ENCODE peak calls at places on chromosomes 5 and 9, in five cellular contexts. I is H1, L is neuronal stem cell, H is IMR-90, Q is trophoblast cell. U is an unnamed sample. For H3K36me3, the result is how much of the 10 kb centered on the place peaks cover.

GRCh38 chr5:54619732-54620582 is 102.4 kb downstream of the SNX18 start:
- DNase-seq in I (no peak), L (no peak), H (peak), Q (no peak), U (peak)

GRCh38 chr9:81211741-81212140 is 477.6 kb downstream of the TLE1 start:
- DNase-seq in I (no peak), L (no peak), H (no peak), Q (no peak), U (no peak)

GRCh38 chr5:148458036-148458888 is 74.5 kb downstream of the FBXO38 start:
- DNase-seq in I (no peak), L (no peak), H (no peak), Q (no peak), U (no peak)

GRCh38 chr9:131661954-131662621 is 77.8 kb downstream of the RAPGEF1 start:
- DNase-seq in I (no peak), L (no peak), H (no peak), Q (no peak), U (no peak)

GRCh38 chr5:374631-375335 is 53.3 kb downstream of the AHRR start:
- DNase-seq in I (no peak), L (no peak), H (no peak), Q (no peak), U (no peak)

GRCh38 chr5:58072202-58072791 is 387.6 kb downstream of the PLK2 start:
- DNase-seq in I (no peak), L (peak), H (no peak), Q (peak), U (peak)

GRCh38 chr9:137586854-137587253 is 3.5 kb downstream of the ZMYND19 start:
- DNase-seq in I (no peak), L (no peak), H (no peak), Q (no peak), U (no peak)

GRCh38 chr5:766666-767431 is 17.7 kb downstream of the ZDHHC11B start:
- DNase-seq in I (no peak), L (no peak), H (no peak), Q (no peak), U (no peak)

GRCh38 chr9:113570749-113571711 is 107.5 kb downstream of the RGS3 start:
- DNase-seq in I (no peak), L (no peak), H (peak), Q (peak), U (peak)

GRCh38 chr9:27870404-27870803 is 297.1 kb upstream of the C9orf72 start:
- DNase-seq in I (no peak), L (no peak), H (no peak), Q (peak), U (no peak)

GRCh38 chr5:6713274-6714181 is at the start of gene TENT4A:
- DNase-seq in I (no peak), L (no peak), H (no peak), Q (peak), U (no peak)

GRCh38 chr9:137516144-137516917 is 33.9 kb downstream of the PNPLA7 start:
- DNase-seq in I (no peak), L (no peak), H (no peak), Q (no peak), U (no peak)

GRCh38 chr5:107673106-107673367 is 2.3 kb upstream of the EFNA5 start:
- DNase-seq in I (no peak), L (no peak), H (peak), Q (no peak), U (no peak)

DNA sequence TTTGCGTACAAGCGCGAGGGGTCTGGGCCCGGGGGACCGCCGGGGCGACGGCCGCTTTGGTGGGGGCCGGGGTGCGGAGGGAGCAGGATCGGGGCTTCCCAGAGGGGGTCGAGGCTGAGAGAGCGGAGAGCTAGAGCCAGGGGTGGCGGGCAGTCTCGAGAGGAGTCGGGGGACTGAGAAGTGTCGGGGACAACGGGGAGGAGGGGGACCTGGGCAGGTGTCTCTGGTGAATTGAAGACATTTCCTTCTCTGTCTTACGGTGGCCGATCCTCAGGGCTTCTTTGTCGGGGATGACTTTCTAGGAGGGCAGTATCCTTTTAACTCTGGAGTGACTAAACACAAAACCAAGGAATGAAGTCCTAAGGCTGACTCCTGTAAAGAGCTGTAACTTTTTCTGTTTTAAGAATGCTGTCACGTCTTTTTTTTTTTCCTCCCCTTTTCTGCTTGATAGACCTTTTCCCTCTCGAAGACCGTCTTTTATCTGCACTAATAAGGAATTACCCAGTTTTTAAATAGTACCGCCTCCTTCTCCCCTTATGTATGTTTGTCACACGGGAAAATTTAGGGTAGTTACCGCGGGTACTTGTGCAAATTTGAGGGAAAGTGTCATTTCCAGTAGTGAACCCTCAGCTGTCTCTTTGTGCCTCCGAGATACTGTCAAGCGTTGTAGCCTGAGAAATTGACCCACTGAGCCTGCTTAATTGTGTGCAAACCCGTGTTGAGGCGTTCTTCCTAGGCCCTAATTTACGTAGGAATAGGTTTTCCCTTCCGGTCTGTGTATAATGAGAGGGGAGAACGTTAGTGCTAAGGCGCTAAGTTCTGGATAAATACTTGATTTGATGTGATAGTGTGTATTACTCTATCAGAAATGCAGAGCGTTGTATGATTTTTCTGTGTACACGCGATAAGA is 888 bp downstream of the DENND4C start:
- DNase-seq in I (no peak), L (peak), H (peak), Q (peak), U (peak)
- H3K14ac ChIP-seq in I (no peak), L (peak), H (peak), Q (peak), U (no peak)

GRCh38 chr9:88378317-88378716 is 9.9 kb upstream of the SPIN1 start:
- DNase-seq in I (no peak), L (no peak), H (peak), Q (no peak), U (peak)

GRCh38 chr9:88379352-88379751 is 8.9 kb upstream of the SPIN1 start:
- DNase-seq in I (no peak), L (no peak), H (no peak), Q (no peak), U (no peak)

DNA sequence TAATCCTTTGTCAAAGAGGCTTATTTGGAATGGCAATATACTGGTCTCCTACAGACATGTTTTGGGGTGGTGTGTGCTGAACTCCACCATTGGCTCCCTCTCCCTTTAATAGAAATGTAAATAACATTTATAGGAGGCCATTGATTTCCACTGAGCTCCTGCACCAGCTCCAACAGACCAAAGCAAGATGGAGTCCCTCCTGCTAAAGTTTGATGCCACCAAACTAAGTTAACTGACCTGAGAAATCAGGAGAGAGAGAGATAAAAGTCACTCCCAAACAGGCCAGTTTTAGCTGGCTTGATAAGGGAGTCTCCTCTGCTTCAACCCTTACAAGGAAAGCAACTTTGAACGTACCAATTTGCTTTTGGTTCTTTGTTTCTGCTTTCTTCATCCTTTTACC is 8.1 kb upstream of the SPIN1 start:
- DNase-seq in I (no peak), L (no peak), H (no peak), Q (no peak), U (no peak)
- H2BK5ac ChIP-seq in I (peak), L (no peak), H (no peak), Q (no peak), U (no peak)

DNA sequence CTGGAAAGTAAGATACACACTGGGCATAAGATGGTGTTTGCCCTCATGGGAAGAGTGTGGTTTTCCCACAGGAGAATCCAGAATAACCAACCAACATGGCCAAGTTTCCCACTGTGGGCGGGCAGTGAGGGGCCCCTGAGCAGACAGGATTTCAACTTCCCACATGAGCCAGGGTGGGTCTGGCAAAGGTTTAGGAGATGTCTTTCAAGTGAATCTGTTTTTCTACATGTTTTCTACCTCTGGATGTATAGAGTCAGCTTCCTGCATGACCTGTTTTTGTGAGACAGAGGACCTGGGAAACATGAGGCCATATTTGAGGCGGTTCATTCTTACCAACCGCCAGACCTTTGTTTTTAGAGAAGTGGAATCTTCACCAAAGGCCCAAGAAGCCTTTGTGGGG is 100.5 kb downstream of the TLE4 start:
- DNase-seq in I (no peak), L (no peak), H (no peak), Q (peak), U (no peak)
- H3K36me3 ChIP-seq in I (under half), L (under half), H (under half), Q (under half), U (under half)

GRCh38 chr9:83920942-83921707 is at the start of gene KIF27:
- DNase-seq in I (peak), L (peak), H (peak), Q (peak), U (peak)
- H3K14ac ChIP-seq in I (no peak), L (no peak), H (peak), Q (peak), U (no peak)

DNA sequence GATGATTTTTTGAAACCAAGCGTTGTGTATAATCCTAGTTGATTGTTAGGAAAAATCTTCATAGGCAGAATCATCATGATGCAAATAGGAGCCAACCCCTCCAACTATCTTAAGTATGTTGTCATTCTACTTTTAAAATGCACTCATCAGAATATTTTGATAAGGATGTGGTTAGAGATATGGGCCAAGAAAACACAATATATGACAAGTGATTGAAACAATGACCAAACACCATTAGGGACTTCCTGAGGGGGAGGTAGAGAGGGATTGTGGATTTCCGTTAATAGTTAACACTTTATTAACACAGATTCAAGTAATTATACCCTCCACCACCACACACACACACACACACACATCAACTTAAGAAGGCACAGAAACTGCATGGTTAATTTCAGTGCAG is 143.3 kb downstream of the ARSB start:
- DNase-seq in I (no peak), L (no peak), H (peak), Q (peak), U (no peak)
- H2BK5ac ChIP-seq in I (no peak), L (no peak), H (no peak), Q (no peak), U (no peak)

GRCh38 chr5:176531902-176532493 is 5.2 kb downstream of the RNF44 start:
- DNase-seq in I (no peak), L (no peak), H (no peak), Q (no peak), U (no peak)
- H3K36me3 ChIP-seq in I (under half), L (under half), H (under half), Q (half or more), U (under half)

U was measured in mesenchymal stem cell.